ENCODE peak calls at places on chromosome 10, in seven cellular contexts. One of them, this sample, is unnamed.

GRCh38 chr10:102982281-102982680 is 64.2 kb downstream of the CNNM2 start:
- DNase-seq in upper lobe of left lung: no peak
- DNase-seq in GM12891: no peak
- DNase-seq in GM23338: no peak
- DNase-seq in prostate gland: peak; percentile 61
- DNase-seq in sigmoid colon: no peak
- DNase-seq in transverse colon: no peak
- DNase-seq in this sample: no peak

GRCh38 chr10:124727389-124727960 is 16.7 kb downstream of the FAM53B start:
- DNase-seq in upper lobe of left lung: no peak
- DNase-seq in transverse colon: peak; percentile 49
- DNase-seq in GM12891: no peak
- DNase-seq in GM23338: no peak
- DNase-seq in sigmoid colon: no peak
- DNase-seq in prostate gland: peak; percentile 54
- DNase-seq in this sample: no peak

GRCh38 chr10:59434463-59435326 is 72.3 kb upstream of the FAM13C start:
- DNase-seq in GM23338: no peak
- DNase-seq in prostate gland: no peak
- DNase-seq in sigmoid colon: no peak
- DNase-seq in GM12891: no peak
- DNase-seq in transverse colon: no peak
- DNase-seq in upper lobe of left lung: no peak
- DNase-seq in this sample: no peak

GRCh38 chr10:132027423-132027983 is 38.2 kb upstream of the JAKMIP3 start:
- DNase-seq in transverse colon: no peak
- DNase-seq in upper lobe of left lung: no peak
- DNase-seq in GM12891: no peak
- DNase-seq in prostate gland: no peak
- DNase-seq in sigmoid colon: no peak
- DNase-seq in GM23338: no peak
- DNase-seq in this sample: no peak

GRCh38 chr10:22673785-22674184 is 40.6 kb downstream of the PIP4K2A start:
- DNase-seq in sigmoid colon: no peak
- DNase-seq in GM23338: no peak
- DNase-seq in GM12891: no peak
- DNase-seq in prostate gland: no peak
- DNase-seq in upper lobe of left lung: no peak
- DNase-seq in transverse colon: no peak
- DNase-seq in this sample: no peak

GRCh38 chr10:34985823-34986222 is 104.3 kb downstream of the CUL2 start:
- DNase-seq in GM12891: no peak
- DNase-seq in GM23338: peak; percentile 74
- DNase-seq in sigmoid colon: no peak
- DNase-seq in transverse colon: peak; percentile 18
- DNase-seq in prostate gland: no peak
- DNase-seq in upper lobe of left lung: no peak
- DNase-seq in this sample: no peak

GRCh38 chr10:72525277-72525676 is 100.6 kb downstream of the MICU1 start:
- DNase-seq in sigmoid colon: no peak
- DNase-seq in GM12891: no peak
- DNase-seq in GM23338: no peak
- DNase-seq in transverse colon: no peak
- DNase-seq in prostate gland: no peak
- DNase-seq in upper lobe of left lung: no peak
- DNase-seq in this sample: no peak

GRCh38 chr10:27513451-27514191 is 9.5 kb downstream of the RAB18 start:
- DNase-seq in transverse colon: no peak
- DNase-seq in GM23338: no peak
- DNase-seq in sigmoid colon: no peak
- DNase-seq in GM12891: no peak
- DNase-seq in upper lobe of left lung: no peak
- DNase-seq in prostate gland: no peak
- DNase-seq in this sample: no peak

GRCh38 chr10:77756319-77757232 is 119.0 kb upstream of the KCNMA1 start:
- DNase-seq in GM23338: peak; percentile 95
- DNase-seq in GM12891: no peak
- DNase-seq in prostate gland: no peak
- DNase-seq in transverse colon: peak; percentile 24
- DNase-seq in upper lobe of left lung: no peak
- DNase-seq in sigmoid colon: no peak
- DNase-seq in this sample: no peak

GRCh38 chr10:99983280-99983988 is 26.3 kb downstream of the DNMBP start:
- DNase-seq in GM23338: no peak
- DNase-seq in sigmoid colon: no peak
- DNase-seq in upper lobe of left lung: peak; percentile 53
- DNase-seq in transverse colon: no peak
- DNase-seq in prostate gland: no peak
- DNase-seq in GM12891: no peak
- DNase-seq in this sample: no peak

GRCh38 chr10:3132036-3133025 is 40.3 kb downstream of the PITRM1 start:
- DNase-seq in GM23338: no peak
- DNase-seq in prostate gland: no peak
- DNase-seq in upper lobe of left lung: no peak
- DNase-seq in GM12891: no peak
- DNase-seq in transverse colon: no peak
- DNase-seq in sigmoid colon: no peak
- DNase-seq in this sample: no peak

GRCh38 chr10:132919374-132920100 is 22.8 kb downstream of the CFAP46 start:
- DNase-seq in prostate gland: no peak
- DNase-seq in GM23338: no peak
- DNase-seq in upper lobe of left lung: peak; percentile 69
- DNase-seq in transverse colon: no peak
- DNase-seq in sigmoid colon: no peak
- DNase-seq in GM12891: no peak
- DNase-seq in this sample: no peak

GRCh38 chr10:72274213-72274729 is 547 bp downstream of the DDIT4 start:
- DNase-seq in transverse colon: no peak
- DNase-seq in GM12891: no peak
- DNase-seq in GM23338: peak; percentile 12
- DNase-seq in upper lobe of left lung: peak; percentile 88
- DNase-seq in sigmoid colon: no peak
- DNase-seq in prostate gland: peak; percentile 26
- DNase-seq in this sample: no peak

GRCh38 chr10:96840841-96841518 is 8.9 kb downstream of the LCOR start:
- DNase-seq in transverse colon: no peak
- DNase-seq in GM12891: no peak
- DNase-seq in sigmoid colon: no peak
- DNase-seq in prostate gland: no peak
- DNase-seq in GM23338: no peak
- DNase-seq in upper lobe of left lung: no peak
- DNase-seq in this sample: no peak

GRCh38 chr10:17984056-17984455 is 32.3 kb downstream of the SLC39A12 start:
- DNase-seq in sigmoid colon: no peak
- DNase-seq in GM12891: peak; percentile 5
- DNase-seq in prostate gland: no peak
- DNase-seq in upper lobe of left lung: no peak
- DNase-seq in transverse colon: no peak
- DNase-seq in GM23338: no peak
- DNase-seq in this sample: no peak

GRCh38 chr10:133165556-133166503 is 5.8 kb downstream of the KNDC1 start:
- DNase-seq in GM12891: no peak
- DNase-seq in prostate gland: no peak
- DNase-seq in sigmoid colon: peak; percentile 50
- DNase-seq in transverse colon: no peak
- DNase-seq in GM23338: no peak
- DNase-seq in upper lobe of left lung: peak; percentile 65
- DNase-seq in this sample: no peak

GRCh38 chr10:3636356-3637181 is 148.4 kb downstream of the KLF6 start:
- DNase-seq in GM12891: no peak
- DNase-seq in prostate gland: no peak
- DNase-seq in sigmoid colon: no peak
- DNase-seq in upper lobe of left lung: peak; percentile 39
- DNase-seq in transverse colon: no peak
- DNase-seq in GM23338: no peak
- DNase-seq in this sample: no peak

GRCh38 chr10:67780759-67781538 is 57.0 kb downstream of the DNAJC12 start:
- DNase-seq in transverse colon: no peak
- DNase-seq in GM23338: no peak
- DNase-seq in GM12891: no peak
- DNase-seq in sigmoid colon: no peak
- DNase-seq in prostate gland: no peak
- DNase-seq in upper lobe of left lung: no peak
- DNase-seq in this sample: no peak

DNA sequence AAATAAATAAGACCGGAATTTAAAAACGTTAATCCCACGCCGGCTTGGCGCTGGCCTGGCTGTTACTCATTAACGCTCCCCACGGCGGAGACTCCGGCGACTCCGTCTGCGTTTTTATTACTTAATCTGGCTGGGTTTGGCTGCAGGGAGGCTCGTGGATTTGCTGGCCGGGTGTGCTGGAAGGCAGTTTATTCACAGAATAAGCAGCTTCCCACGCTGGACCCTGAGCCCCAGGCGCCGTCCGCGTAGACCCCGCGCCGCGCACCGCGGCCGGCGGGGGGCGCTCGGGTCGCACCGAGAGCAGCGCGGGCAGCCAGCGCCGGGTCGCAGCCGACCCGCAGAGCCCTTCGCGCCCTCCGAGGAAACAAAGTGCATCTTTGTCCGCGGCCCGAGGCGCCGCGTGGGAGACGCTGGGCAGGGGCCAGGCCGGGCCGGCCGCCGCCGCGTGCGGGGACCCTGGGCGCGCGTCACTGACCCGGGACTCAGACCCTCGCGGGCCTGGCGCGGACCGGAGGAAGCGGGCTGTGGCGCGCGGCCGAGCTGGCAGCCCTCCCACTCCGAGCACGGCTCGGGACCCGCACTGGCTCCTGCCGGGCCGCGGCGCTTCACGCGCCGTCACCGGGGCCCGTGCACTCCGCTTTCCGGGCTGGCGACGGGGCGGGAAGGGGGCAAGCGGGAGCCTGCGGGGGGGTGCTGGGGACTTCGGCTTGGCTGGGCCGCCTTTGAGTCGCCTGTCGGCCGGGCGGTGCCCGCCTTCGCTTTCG is 586 bp upstream of the GRK5 start:
- DNase-seq in GM23338: peak; percentile 76
- DNase-seq in GM12891: peak; percentile 68
- DNase-seq in transverse colon: peak; percentile 70
- DNase-seq in upper lobe of left lung: peak; percentile 95
- DNase-seq in prostate gland: peak; percentile 30
- DNase-seq in sigmoid colon: peak; percentile 91
- DNase-seq in this sample: peak; percentile 72
- TF ChIP-seq POLR2AphosphoS5 in GM23338: no peak
- TF ChIP-seq POLR2AphosphoS5 in GM12891: no peak
- TF ChIP-seq POLR2AphosphoS5 in transverse colon: no peak
- TF ChIP-seq POLR2AphosphoS5 in upper lobe of left lung: no peak
- TF ChIP-seq POLR2AphosphoS5 in prostate gland: no peak
- TF ChIP-seq POLR2AphosphoS5 in sigmoid colon: no peak
- TF ChIP-seq POLR2AphosphoS5 in this sample: no peak

GRCh38 chr10:13139150-13139549 is 22.2 kb upstream of the MCM10 start:
- DNase-seq in sigmoid colon: no peak
- DNase-seq in upper lobe of left lung: no peak
- DNase-seq in GM12891: no peak
- DNase-seq in transverse colon: no peak
- DNase-seq in GM23338: peak; percentile 44
- DNase-seq in prostate gland: no peak
- DNase-seq in this sample: no peak

GRCh38 chr10:13140627-13141190 is 20.6 kb upstream of the MCM10 start:
- DNase-seq in upper lobe of left lung: no peak
- DNase-seq in sigmoid colon: no peak
- DNase-seq in GM12891: no peak
- DNase-seq in GM23338: no peak
- DNase-seq in prostate gland: no peak
- DNase-seq in transverse colon: no peak
- DNase-seq in this sample: no peak

GRCh38 chr10:13139671-13140070 is 21.7 kb upstream of the MCM10 start:
- DNase-seq in GM12891: no peak
- DNase-seq in GM23338: no peak
- DNase-seq in transverse colon: no peak
- DNase-seq in upper lobe of left lung: no peak
- DNase-seq in prostate gland: no peak
- DNase-seq in sigmoid colon: no peak
- DNase-seq in this sample: no peak

DNA sequence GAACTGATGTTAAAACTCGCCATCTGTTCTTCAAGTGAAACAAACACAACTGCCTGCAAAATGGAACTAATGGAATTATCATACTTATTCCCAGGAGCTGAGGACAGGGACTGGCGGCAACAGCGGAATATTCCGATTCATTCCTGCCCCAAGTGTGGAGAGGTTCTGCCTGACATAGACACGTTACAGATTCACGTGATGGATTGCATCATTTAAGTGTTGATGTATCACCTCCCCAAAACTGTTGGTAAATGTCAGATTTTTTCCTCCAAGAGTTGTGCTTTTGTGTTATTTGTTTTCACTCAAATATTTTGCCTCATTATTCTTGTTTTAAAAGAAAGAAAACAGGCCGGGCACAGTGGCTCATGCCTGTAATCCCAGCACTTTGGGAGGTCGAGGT is 24.7 kb upstream of the MCM10 start:
- DNase-seq in prostate gland: no peak
- DNase-seq in upper lobe of left lung: no peak
- DNase-seq in GM23338: no peak
- DNase-seq in GM12891: no peak
- DNase-seq in sigmoid colon: no peak
- DNase-seq in transverse colon: no peak
- DNase-seq in this sample: no peak
- TF ChIP-seq POLR2AphosphoS5 in prostate gland: no peak
- TF ChIP-seq POLR2AphosphoS5 in upper lobe of left lung: no peak
- TF ChIP-seq POLR2AphosphoS5 in GM23338: no peak
- TF ChIP-seq POLR2AphosphoS5 in GM12891: no peak
- TF ChIP-seq POLR2AphosphoS5 in sigmoid colon: no peak
- TF ChIP-seq POLR2AphosphoS5 in transverse colon: no peak
- TF ChIP-seq POLR2AphosphoS5 in this sample: no peak

GRCh38 chr10:88118769-88119559 is 255.5 kb downstream of the PTEN start:
- DNase-seq in GM23338: no peak
- DNase-seq in upper lobe of left lung: no peak
- DNase-seq in GM12891: no peak
- DNase-seq in sigmoid colon: no peak
- DNase-seq in prostate gland: no peak
- DNase-seq in transverse colon: no peak
- DNase-seq in this sample: no peak
- TF ChIP-seq POLR2AphosphoS5 in GM23338: no peak
- TF ChIP-seq POLR2AphosphoS5 in upper lobe of left lung: no peak
- TF ChIP-seq POLR2AphosphoS5 in GM12891: no peak
- TF ChIP-seq POLR2AphosphoS5 in sigmoid colon: no peak
- TF ChIP-seq POLR2AphosphoS5 in prostate gland: no peak
- TF ChIP-seq POLR2AphosphoS5 in transverse colon: no peak
- TF ChIP-seq POLR2AphosphoS5 in this sample: no peak

DNA sequence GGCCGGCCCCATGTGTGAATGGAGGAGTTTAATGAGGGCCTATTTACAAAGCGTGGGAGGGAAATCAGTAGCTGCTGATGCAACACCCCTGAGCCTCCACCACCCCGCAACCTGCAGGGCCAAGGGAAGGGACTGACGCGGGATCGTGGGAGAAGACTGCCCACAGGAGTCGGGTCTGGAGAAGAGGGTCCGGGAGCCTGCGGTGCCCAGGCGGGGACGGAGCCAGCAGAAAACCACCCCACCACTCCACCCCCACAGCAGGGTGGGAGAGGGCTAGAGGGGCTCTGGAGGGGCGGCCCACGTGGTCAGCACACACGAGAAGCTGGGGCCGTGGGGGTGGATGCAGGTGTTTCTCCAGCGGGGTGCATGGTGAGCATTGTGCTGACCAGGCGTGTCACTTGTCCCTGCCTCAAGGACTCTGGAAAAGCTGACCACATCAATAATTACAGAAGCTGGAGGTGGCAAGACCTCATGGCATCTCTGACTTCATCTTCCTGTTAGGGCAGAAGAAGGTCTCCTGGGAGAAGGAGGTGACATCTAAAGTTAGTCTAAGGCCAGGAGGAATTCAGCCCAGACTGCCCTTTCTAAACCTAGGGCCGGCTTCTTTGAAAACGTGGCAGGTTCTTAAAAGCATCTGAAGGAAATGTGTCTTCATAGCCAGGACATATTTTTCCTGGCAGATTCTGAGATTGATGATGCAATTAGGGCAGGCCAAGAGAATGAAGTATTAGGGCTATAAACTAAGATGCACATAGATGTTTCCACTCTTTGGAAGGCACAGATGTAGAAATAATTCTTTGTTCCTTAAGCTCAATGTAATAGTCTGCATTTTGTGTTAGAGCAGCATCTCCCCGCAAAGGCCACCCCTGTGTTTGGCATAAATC is 150.8 kb downstream of the RGS10 start:
- DNase-seq in upper lobe of left lung: no peak
- DNase-seq in prostate gland: no peak
- DNase-seq in sigmoid colon: no peak
- DNase-seq in GM23338: no peak
- DNase-seq in GM12891: no peak
- DNase-seq in transverse colon: no peak
- DNase-seq in this sample: no peak
- TF ChIP-seq POLR2AphosphoS5 in upper lobe of left lung: no peak
- TF ChIP-seq POLR2AphosphoS5 in prostate gland: no peak
- TF ChIP-seq POLR2AphosphoS5 in sigmoid colon: no peak
- TF ChIP-seq POLR2AphosphoS5 in GM23338: no peak
- TF ChIP-seq POLR2AphosphoS5 in GM12891: no peak
- TF ChIP-seq POLR2AphosphoS5 in transverse colon: no peak
- TF ChIP-seq POLR2AphosphoS5 in this sample: no peak